ENCODE peak calls at places on chromosomes 4 and X, in five cellular contexts. M is astrocyte of the spinal cord, P is testis, F is progenitor cell of endocrine pancreas, H is fibroblast of pulmonary artery. Q is an unnamed sample.

GRCh38 chrX:119093991-119094741 is 21.4 kb downstream of the CT47C1 start:
- DNase-seq in P (no peak), M (peak), H (no peak), F (no peak), Q (no peak)

GRCh38 chr4:165537028-165537648 is 158.3 kb downstream of the CPE start:
- DNase-seq in H (peak), P (peak), F (no peak), M (peak), Q (no peak)

GRCh38 chr4:123506311-123506685 is 109.7 kb downstream of the SPRY1 start:
- DNase-seq in P (no peak), F (no peak), M (peak), H (no peak), Q (no peak)

GRCh38 chr4:54085284-54085683 is 14.7 kb upstream of the GSX2 start:
- DNase-seq in M (peak), H (peak), P (peak), F (no peak), Q (no peak)

GRCh38 chr4:148076964-148077363 is 345.1 kb downstream of the ARHGAP10 start:
- DNase-seq in M (peak), F (no peak), H (no peak), P (no peak), Q (no peak)

GRCh38 chrX:150844016-150844415 is 54.5 kb downstream of the CD99L2 start:
- DNase-seq in H (no peak), F (no peak), M (no peak), P (no peak), Q (no peak)

GRCh38 chrX:105653891-105654290 is 168.4 kb upstream of the NRK start:
- DNase-seq in M (peak), F (no peak), H (peak), P (no peak), Q (no peak)

GRCh38 chr4:168766537-168767316 is 243.3 kb downstream of the CBR4 start:
- DNase-seq in H (peak), P (no peak), F (no peak), M (peak), Q (no peak)

GRCh38 chr4:101035522-101035921 is 311.8 kb downstream of the PPP3CA start:
- DNase-seq in P (no peak), M (no peak), H (no peak), F (no peak), Q (no peak)

GRCh38 chr4:101031971-101032370 is 315.4 kb downstream of the PPP3CA start:
- DNase-seq in H (no peak), P (no peak), M (no peak), F (no peak), Q (no peak)

GRCh38 chr4:101037938-101038413 is 309.4 kb downstream of the PPP3CA start:
- DNase-seq in M (peak), H (no peak), F (no peak), P (no peak), Q (no peak)

GRCh38 chr4:101037249-101037648 is 310.1 kb downstream of the PPP3CA start:
- DNase-seq in F (no peak), H (peak), P (no peak), M (no peak), Q (no peak)

GRCh38 chr4:101033986-101034385 is 313.3 kb downstream of the PPP3CA start:
- DNase-seq in H (no peak), P (no peak), M (no peak), F (no peak), Q (no peak)
- TF ChIP-seq CTCF in H (no peak), P (no peak), M (peak), F (no peak), Q (no peak)

DNA sequence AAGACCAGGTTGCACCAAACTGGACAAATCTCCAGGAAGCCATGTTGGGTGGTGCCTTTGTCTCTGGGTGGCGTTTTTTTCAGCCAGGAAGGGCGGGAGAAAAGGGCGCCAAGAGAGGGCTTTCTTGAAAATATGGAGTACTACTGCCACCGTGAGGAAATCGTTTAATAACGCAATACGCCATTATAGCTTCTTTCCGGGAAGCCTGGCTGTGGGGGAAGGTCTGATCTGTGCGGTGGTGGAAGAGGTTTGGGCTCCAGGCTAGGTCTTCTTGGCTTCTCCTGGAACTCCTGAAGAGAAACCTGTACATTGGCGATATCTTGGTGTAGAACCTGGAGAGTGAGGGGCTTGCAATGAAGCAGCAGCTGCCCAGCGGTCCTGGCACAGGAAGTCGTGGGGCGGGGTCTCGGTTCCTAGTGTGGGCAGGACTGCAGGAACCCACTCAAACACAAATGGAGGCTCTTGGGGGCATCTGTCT is 202.7 kb downstream of the OR13H1 start:
- DNase-seq in M (peak), H (no peak), P (peak), F (no peak), Q (no peak)
- TF ChIP-seq CTCF in M (peak), H (no peak), P (no peak), F (no peak), Q (no peak)

DNA sequence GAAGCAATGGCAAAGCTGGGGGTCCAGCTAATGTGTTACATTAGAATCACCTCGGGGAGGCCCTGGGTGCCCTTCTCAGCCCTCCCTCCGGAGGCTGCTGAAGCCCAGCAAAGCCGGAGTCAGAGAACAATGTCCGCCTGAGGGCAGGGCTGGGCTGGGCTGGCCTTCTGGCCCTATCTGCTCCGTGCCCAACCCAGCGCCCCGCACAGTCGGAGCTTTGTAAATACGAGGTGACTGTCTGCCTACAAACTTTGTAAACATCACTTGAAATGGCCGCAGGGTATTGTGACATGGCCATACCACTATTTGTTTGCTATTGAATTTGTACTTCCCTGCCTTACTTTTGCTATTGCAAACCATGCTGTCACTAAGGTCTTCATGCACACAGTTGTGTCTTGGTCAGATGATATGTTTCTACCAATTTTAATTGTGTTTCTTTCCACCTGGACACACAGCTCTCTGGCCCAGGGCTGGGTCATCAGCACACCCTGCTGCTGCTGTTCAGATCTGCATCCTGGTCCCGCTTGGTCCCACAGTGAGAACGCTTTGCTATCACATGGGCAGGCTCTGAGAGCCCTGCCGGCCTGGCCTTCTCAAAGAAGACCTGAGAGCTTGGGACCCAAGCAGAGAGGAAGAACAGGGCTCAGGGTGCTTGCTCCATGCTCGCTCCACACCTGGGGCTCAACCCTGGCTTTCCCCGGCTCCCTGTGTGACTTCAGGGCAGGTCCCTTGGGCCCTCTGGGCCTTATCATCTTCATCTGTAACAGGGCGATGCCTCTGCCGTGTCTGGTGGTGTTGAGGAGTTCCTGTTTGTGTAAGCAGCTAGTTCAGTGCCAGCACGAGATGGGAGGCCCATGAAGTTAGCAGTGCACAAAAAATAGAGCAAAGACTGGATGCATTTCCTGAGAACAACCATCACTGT is 2.2 kb downstream of the S100P start:
- DNase-seq in H (no peak), F (no peak), P (no peak), M (no peak), Q (no peak)
- TF ChIP-seq CTCF in H (no peak), F (no peak), P (no peak), M (no peak), Q (no peak)

GRCh38 chr4:145216532-145216931 is 36.1 kb upstream of the OTUD4 start:
- DNase-seq in M (peak), P (no peak), F (no peak), H (peak), Q (no peak)
- TF ChIP-seq CTCF in M (peak), P (peak), F (peak), H (peak), Q (no peak)

DNA sequence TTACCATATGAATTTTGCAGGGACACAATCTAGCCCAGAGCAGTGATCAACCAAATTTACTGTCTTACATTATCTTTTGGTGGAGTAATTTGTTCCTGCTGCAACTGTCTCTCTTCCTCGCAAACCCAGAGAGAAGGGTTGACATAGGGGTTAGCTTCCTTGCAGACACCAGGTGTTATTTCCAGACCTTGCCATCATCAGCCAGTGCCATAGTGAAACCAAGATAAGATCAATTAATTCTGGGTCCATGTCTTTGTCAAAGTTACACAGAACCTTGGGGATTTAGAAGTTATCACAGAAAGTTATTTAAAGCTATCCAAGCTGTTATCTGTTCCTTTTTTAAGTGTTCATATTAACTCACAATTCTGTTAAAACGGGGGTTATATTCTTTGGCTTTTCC is 23.6 kb upstream of the GPRIN3 start:
- DNase-seq in H (no peak), F (no peak), M (no peak), P (no peak), Q (no peak)
- TF ChIP-seq CTCF in H (no peak), F (no peak), M (no peak), P (no peak), Q (no peak)

DNA sequence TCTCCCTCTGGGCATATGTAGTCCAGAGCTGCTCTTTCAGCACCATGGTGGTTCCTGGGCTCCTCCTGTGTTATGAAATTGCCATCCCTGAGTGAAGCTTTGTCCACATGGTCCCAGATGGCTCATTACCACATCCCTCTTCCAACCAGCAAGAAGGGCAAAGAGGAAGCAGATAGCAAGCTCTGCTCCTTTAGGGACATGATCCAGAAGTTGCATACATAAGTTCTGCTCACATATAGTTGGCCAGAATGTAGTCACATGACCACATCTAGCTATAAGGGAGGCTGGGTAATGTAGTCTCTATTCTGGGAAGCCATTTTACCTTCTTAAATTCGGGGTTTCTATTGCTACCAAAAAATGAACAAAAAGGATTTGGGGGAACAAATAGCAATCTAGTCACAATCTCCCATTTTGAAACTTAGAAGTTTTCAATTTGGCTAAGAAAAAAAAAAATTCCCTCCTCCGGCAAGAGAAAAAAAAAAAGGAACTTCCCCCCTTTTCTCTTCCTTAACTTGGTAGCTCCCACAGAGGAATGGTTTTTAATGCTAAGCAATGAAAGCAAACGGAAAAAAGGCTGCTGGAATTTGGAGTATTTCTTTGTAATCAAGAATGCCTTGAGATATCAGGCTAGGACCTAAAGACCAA is 88.2 kb upstream of the USP9X start:
- DNase-seq in M (peak), F (no peak), P (no peak), H (peak), Q (no peak)
- TF ChIP-seq CTCF in M (no peak), F (no peak), P (no peak), H (no peak), Q (no peak)

GRCh38 chr4:142917678-142918077 is 71.6 kb upstream of the INPP4B start:
- DNase-seq in F (no peak), P (no peak), H (no peak), M (no peak), Q (no peak)
- TF ChIP-seq CTCF in F (no peak), P (no peak), H (no peak), M (no peak), Q (no peak)

DNA sequence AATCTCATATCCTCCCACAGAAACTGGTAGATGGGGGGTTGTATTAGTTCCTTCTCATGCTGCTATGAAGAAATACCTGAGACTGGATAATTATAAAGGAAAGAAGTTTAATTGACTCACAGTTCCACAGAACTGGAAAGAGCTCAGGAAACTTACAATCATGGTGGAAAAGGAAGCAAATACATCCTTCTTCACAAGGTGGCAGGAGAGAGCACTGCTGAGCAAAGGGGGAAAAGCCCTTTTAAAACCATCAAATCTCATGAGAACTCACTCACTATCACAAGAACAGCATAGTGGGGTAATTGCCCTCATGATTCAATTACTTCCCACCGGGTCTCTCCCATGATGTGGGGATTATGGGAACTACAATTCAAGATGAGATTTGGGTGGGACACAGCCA is 250.5 kb upstream of the GPRIN3 start:
- DNase-seq in P (no peak), H (no peak), M (no peak), F (no peak), Q (no peak)
- TF ChIP-seq CTCF in P (no peak), H (peak), M (peak), F (peak), Q (no peak)

DNA sequence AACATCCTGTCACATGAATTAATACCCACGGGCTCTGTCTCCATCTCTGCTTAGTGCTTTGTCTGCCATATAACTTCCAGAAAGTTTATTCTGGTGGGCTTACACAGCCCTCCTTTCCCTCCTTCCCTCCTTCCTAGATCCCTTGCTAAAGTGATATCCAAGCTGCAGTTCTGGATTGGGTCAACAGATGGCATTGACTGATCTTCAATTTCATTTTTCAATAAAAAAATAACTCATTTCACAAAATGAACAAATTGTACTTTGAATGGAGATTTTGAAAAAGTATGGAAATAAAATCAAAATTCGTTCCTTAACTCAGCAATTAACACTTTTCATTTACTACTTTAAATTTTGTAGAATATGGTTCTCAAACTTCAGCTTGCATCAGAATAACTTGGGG is 94.9 kb downstream of the NXF2 start:
- DNase-seq in P (no peak), H (peak), M (no peak), F (no peak), Q (no peak)
- TF ChIP-seq CTCF in P (no peak), H (no peak), M (no peak), F (peak), Q (peak)

GRCh38 chr4:127623755-127624087 is 9.0 kb upstream of the INTU start:
- DNase-seq in M (peak), F (no peak), H (peak), P (peak), Q (no peak)

GRCh38 chr4:127624176-127624575 is 8.6 kb upstream of the INTU start:
- DNase-seq in F (no peak), P (no peak), H (no peak), M (no peak), Q (no peak)

GRCh38 chr4:127622621-127622922 is 10.2 kb upstream of the INTU start:
- DNase-seq in P (peak), F (no peak), H (no peak), M (no peak), Q (no peak)

GRCh38 chr4:127618427-127618826 is 14.3 kb upstream of the INTU start:
- DNase-seq in H (no peak), F (no peak), M (no peak), P (no peak), Q (no peak)

GRCh38 chr4:127622923-127623754 is 9.6 kb upstream of the INTU start:
- DNase-seq in H (no peak), F (peak), M (peak), P (peak), Q (peak)
- TF ChIP-seq CTCF in H (peak), F (peak), M (peak), P (no peak), Q (no peak)

Q was measured in mesothelial cell of epicardium.